ENCODE peak calls at places on chromosomes 5 and 9, in five cellular contexts. T, V, O, P and D are unnamed samples.

GRCh38 chr5:38824821-38825220 is 21.0 kb upstream of the OSMR start:
- DNase-seq in T (no peak), V (no peak), O (no peak), P (peak; percentile 53), D (no peak)

GRCh38 chr5:150544606-150545219 is 36.8 kb downstream of the NDST1 start:
- DNase-seq in T (peak; percentile 91), V (peak; percentile 90), O (peak; percentile 97), P (peak; percentile 60), D (peak; percentile 59)

GRCh38 chr5:156128026-156128425 is 198.9 kb upstream of the SGCD start:
- DNase-seq in T (no peak), V (no peak), O (no peak), P (peak; percentile 17), D (no peak)

GRCh38 chr9:16329699-16330113 is 540.8 kb downstream of the BNC2 start:
- DNase-seq in T (no peak), V (no peak), O (no peak), P (no peak), D (no peak)

GRCh38 chr5:926416-927171 is 33.9 kb downstream of the TRIP13 start:
- DNase-seq in T (peak; percentile 46), V (peak; percentile 24), O (peak; percentile 72), P (peak; percentile 47), D (peak; percentile 26)

GRCh38 chr5:78760411-78761169 is 112.0 kb upstream of the LHFPL2 start:
- DNase-seq in T (no peak), V (peak; percentile 15), O (no peak), P (no peak), D (no peak)

GRCh38 chr5:58759745-58760144 is 176.9 kb downstream of the RAB3C start:
- DNase-seq in T (no peak), V (no peak), O (no peak), P (no peak), D (no peak)

GRCh38 chr5:72537166-72537565 is 30.0 kb upstream of the ZNF366 start:
- DNase-seq in T (no peak), V (no peak), O (no peak), P (no peak), D (no peak)

GRCh38 chr9:72880821-72881220 is 72.0 kb downstream of the ALDH1A1 start:
- DNase-seq in T (no peak), V (no peak), O (no peak), P (no peak), D (no peak)

GRCh38 chr9:91837982-91838731 is 111.9 kb downstream of the ROR2 start:
- DNase-seq in T (no peak), V (no peak), O (no peak), P (no peak), D (no peak)

GRCh38 chr9:81465468-81466002 is 223.8 kb downstream of the TLE1 start:
- DNase-seq in T (no peak), V (no peak), O (no peak), P (peak; percentile 87), D (no peak)

GRCh38 chr9:112361602-112362001 is 18.3 kb upstream of the HSDL2 start:
- DNase-seq in T (no peak), V (peak; percentile 83), O (no peak), P (peak; percentile 49), D (no peak)

GRCh38 chr5:150159741-150160179 is 4.1 kb upstream of the PDGFRB start:
- DNase-seq in T (no peak), V (peak; percentile 19), O (no peak), P (peak; percentile 91), D (no peak)

GRCh38 chr9:69981686-69982450 is 61.8 kb upstream of the MAMDC2 start:
- DNase-seq in T (no peak), V (peak; percentile 47), O (no peak), P (peak; percentile 66), D (no peak)

GRCh38 chr5:9347032-9347431 is 198.8 kb downstream of the SEMA5A start:
- DNase-seq in T (no peak), V (no peak), O (no peak), P (no peak), D (no peak)

GRCh38 chr5:9342161-9342787 is 203.6 kb downstream of the SEMA5A start:
- DNase-seq in T (no peak), V (peak; percentile 18), O (no peak), P (no peak), D (no peak)

GRCh38 chr5:9343146-9343850 is 202.6 kb downstream of the SEMA5A start:
- DNase-seq in T (no peak), V (peak; percentile 38), O (no peak), P (peak; percentile 61), D (no peak)

GRCh38 chr5:9347541-9348295 is 198.2 kb downstream of the SEMA5A start:
- DNase-seq in T (no peak), V (peak; percentile 89), O (no peak), P (no peak), D (no peak)

DNA sequence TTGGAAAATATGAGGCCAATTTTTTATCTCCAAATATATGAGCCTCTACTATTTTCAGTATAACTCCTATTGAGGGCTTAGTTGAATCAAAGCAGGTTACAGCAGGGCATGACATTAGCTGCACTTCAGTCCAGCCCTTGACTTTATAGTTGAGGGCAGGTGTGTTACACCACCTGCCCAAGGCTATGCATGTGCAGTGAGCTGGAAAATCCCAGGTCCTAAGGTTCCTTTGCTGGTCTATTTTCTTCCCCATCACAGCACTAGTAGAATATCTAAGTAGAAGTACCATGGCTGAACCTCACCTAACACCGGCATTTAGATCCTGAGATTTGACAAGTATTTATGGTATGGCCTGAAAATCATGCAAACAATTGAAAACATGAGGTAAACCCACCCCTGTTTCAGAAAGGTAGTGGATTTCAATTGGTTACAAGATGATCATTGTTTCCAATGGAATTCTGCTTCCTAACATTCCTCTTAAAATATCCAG is 201.1 kb downstream of the SEMA5A start:
- DNase-seq in T (no peak), V (peak; percentile 90), O (no peak), P (no peak), D (no peak)
- H4K91ac ChIP-seq in T (no peak overlapping the region), V (no peak overlapping the region), O (no peak overlapping the region), P (no peak overlapping the region), D (no peak overlapping the region)

DNA sequence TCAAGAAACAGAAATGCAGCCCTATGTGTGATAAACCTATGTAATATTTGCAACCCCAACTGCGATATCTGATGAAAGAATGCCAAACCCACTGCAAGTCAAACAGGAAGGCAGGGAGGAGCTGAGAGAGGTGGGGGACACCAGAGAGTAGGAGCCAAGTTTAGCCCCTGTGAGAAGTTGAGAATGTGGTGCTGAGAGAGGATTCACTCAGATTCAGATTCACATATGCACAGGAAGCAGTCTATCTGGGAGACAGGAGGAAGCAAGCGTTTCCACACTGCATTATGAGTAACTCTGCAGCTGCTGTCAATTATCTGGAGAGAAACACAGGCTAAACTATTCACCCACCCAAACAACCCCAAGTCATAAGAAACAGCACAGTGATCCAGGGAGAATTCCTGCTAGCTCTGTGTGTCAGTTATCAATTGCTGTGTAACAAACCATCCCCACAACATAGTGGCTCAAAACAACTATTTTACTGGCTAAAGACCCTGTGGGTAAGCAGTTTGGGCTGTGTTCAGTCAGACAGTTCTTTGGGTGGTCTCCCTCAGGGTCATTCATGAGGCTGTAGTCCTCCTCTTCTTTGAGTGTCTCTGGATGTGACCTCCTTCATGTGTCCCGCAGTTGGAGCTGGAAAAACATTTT is 161.9 kb upstream of the RAI14 start:
- DNase-seq in T (no peak), V (no peak), O (peak; percentile 27), P (no peak), D (no peak)
- H3K23ac ChIP-seq in T (no peak overlapping the region), V (no peak overlapping the region), O (no peak overlapping the region), P (no peak overlapping the region), D (no peak overlapping the region)

GRCh38 chr5:144385597-144385996 is 214.9 kb downstream of the KCTD16 start:
- DNase-seq in T (no peak), V (no peak), O (no peak), P (no peak), D (no peak)
- H2BK12ac ChIP-seq in T (no peak overlapping the region), V (no peak overlapping the region), O (no peak overlapping the region), P (no peak overlapping the region), D (no peak overlapping the region)

GRCh38 chr5:148909766-148910165 is 83.4 kb downstream of the ADRB2 start:
- DNase-seq in T (no peak), V (no peak), O (no peak), P (peak; percentile 25), D (no peak)
- H4K91ac ChIP-seq in T (no peak overlapping the region), V (no peak overlapping the region), O (no peak overlapping the region), P (peak overlapping the region; percentile 85), D (no peak overlapping the region)